ENCODE peak calls at places on chromosomes 7 and 10, in six cellular contexts. G is A549; B is IMR-90; F is CD8-positive, alpha-beta memory T cell; Z is ovary; P is transverse colon. Y is an unnamed sample.

GRCh38 chr7:17095001-17095574 is 203.4 kb upstream of the AHR start:
- DNase-seq in Z (no peak), G (peak; percentile 33), F (no peak), P (no peak), B (no peak), Y (no peak)

GRCh38 chr10:70910486-70911350 is 22.4 kb upstream of the PCBD1 start:
- DNase-seq in G (no peak), B (no peak), P (no peak), F (no peak), Z (peak; percentile 24), Y (peak; percentile 40)

GRCh38 chr10:85012305-85012704 is 683.9 kb downstream of the CCSER2 start:
- DNase-seq in P (no peak), G (no peak), B (no peak), Z (no peak), F (no peak), Y (no peak)

GRCh38 chr7:2978403-2978802 is 65.3 kb downstream of the CARD11 start:
- DNase-seq in P (peak; percentile 85), Z (no peak), B (no peak), F (peak; percentile 68), G (no peak), Y (peak; percentile 89)

GRCh38 chr7:74006451-74007259 is 21.3 kb upstream of the ELN start:
- DNase-seq in P (no peak), B (no peak), F (no peak), Z (no peak), G (no peak), Y (no peak)

GRCh38 chr10:79381804-79382221 is 34.5 kb downstream of the PPIF start:
- DNase-seq in Z (peak; percentile 80), G (peak; percentile 65), P (peak; percentile 71), B (peak; percentile 84), F (peak; percentile 46), Y (peak; percentile 65)

GRCh38 chr7:45574521-45575500 is 643 bp downstream of the ADCY1 start:
- DNase-seq in P (no peak), G (peak; percentile 48), Z (no peak), B (peak; percentile 49), F (no peak), Y (no peak)

GRCh38 chr7:73612598-73613269 is 11.6 kb downstream of the MLXIPL start:
- DNase-seq in B (peak; percentile 29), G (peak; percentile 98), P (peak; percentile 83), F (no peak), Z (no peak), Y (no peak)

GRCh38 chr10:4806534-4806933 is 19.5 kb upstream of the AKR1E2 start:
- DNase-seq in F (no peak), B (no peak), G (no peak), Z (no peak), P (no peak), Y (no peak)

GRCh38 chr10:4802711-4803487 is 23.1 kb upstream of the AKR1E2 start:
- DNase-seq in G (no peak), F (no peak), P (no peak), Z (no peak), B (no peak), Y (no peak)

GRCh38 chr10:4801405-4801804 is 24.6 kb upstream of the AKR1E2 start:
- DNase-seq in P (no peak), B (no peak), Z (no peak), F (no peak), G (no peak), Y (no peak)

GRCh38 chr10:4803822-4804221 is 22.2 kb upstream of the AKR1E2 start:
- DNase-seq in P (no peak), Z (no peak), F (no peak), G (no peak), B (no peak), Y (no peak)

DNA sequence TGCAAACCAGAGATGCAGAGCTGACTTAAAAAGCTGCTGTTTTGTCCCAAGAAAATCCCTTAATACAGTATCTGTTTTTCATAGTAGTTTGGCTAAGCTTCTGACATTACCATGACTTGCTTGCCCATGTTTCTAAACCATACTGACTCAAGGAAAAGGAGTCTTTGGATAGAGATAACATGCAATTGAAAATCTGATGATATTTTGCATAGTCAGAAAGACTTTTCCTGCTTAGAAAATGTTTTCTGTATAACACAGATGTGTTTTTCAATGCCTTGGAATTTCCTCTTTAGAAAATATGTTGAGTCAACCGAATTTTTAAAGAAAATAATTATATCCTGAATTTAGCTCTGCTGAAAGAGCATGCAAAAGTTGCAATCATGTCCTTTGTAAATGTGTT is 21.5 kb upstream of the AKR1E2 start:
- DNase-seq in B (peak; percentile 75), F (no peak), P (no peak), G (no peak), Z (no peak), Y (no peak)
- H3K4me3 ChIP-seq in B (no peak overlapping the region), F (no peak overlapping the region), P (no peak overlapping the region), G (no peak overlapping the region), Z (no peak overlapping the region), Y (no peak overlapping the region)

GRCh38 chr7:27203378-27203953 is 3.6 kb upstream of the HOXA13 start:
- DNase-seq in F (no peak), B (no peak), Z (no peak), G (no peak), P (no peak), Y (no peak)

GRCh38 chr7:27203964-27204594 is 4.2 kb upstream of the HOXA13 start:
- DNase-seq in B (no peak), Z (no peak), F (no peak), P (no peak), G (no peak), Y (no peak)

GRCh38 chr7:27204851-27205322 is 5.0 kb upstream of the HOXA13 start:
- DNase-seq in B (no peak), G (no peak), P (no peak), Z (no peak), F (no peak), Y (peak; percentile 64)

GRCh38 chr7:27207348-27207985 is 7.6 kb upstream of the HOXA13 start:
- DNase-seq in G (no peak), Z (no peak), F (no peak), P (no peak), B (no peak), Y (no peak)

DNA sequence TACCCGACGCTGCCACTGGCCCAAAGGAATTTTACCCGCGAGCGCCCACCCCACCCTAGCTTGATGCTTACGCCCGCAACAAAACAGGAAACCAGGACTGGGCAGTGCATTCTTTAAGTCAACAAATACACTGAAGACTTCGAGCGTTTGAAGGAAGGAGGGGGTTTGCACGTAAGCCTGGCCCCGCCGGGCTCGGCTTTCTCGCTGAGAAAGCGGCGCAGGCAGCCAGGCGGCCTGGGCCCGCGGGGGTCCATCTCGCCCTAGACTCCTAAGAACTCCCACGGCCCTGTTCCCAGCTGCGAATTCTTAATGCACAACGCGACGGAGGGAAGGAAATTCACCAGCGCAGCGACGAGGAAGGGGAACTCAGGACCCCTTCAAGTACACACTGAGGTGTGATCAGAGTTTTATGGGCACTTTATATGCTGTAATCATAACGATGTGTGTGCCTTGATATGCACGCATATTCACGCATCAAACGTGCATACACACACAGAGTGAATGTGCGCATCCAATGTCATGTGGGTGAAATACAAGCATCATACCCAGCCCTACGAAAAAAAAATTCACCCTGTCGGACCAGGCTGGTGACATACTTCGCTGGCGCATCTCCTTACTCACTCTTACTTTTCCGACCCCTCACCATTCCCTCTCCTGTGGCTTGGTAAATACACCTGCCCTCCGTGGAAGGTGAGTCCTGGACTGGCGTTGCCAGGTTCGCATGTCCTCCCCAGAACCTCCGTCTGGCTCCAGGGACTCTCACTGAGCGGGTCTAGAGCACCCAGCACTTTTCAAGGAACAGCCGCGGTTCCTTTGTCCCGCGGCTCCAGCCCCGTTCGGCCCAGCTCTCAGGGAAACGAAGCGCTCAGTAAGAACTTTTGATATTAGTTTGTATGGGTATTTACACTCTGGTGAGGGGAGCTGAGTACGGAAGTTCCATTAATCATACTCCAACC is 5.7 kb upstream of the HOXA13 start:
- DNase-seq in Z (no peak), G (no peak), F (no peak), P (no peak), B (no peak), Y (peak; percentile 48)
- H3K4me1 ChIP-seq in Z (peaks cover 4% of the 10 kb centered on the region), G (peaks cover 11% of the 10 kb centered on the region), F (peaks cover 17% of the 10 kb centered on the region), P (peaks cover 34% of the 10 kb centered on the region), B (peaks cover 2% of the 10 kb centered on the region), Y (peaks cover 22% of the 10 kb centered on the region)

GRCh38 chr7:7567898-7568531 is 1.3 kb downstream of the MIOS start:
- DNase-seq in F (no peak), G (no peak), Z (no peak), B (no peak), P (no peak), Y (no peak)

GRCh38 chr7:7569615-7570014 is 2.9 kb downstream of the MIOS start:
- DNase-seq in B (no peak), F (no peak), P (no peak), G (no peak), Z (no peak), Y (no peak)

GRCh38 chr7:7570584-7570983 is 3.9 kb downstream of the MIOS start:
- DNase-seq in B (no peak), F (no peak), P (no peak), Z (no peak), G (no peak), Y (no peak)

GRCh38 chr7:7568553-7568952 is 1.9 kb downstream of the MIOS start:
- DNase-seq in F (no peak), P (no peak), G (no peak), Z (no peak), B (no peak), Y (no peak)

DNA sequence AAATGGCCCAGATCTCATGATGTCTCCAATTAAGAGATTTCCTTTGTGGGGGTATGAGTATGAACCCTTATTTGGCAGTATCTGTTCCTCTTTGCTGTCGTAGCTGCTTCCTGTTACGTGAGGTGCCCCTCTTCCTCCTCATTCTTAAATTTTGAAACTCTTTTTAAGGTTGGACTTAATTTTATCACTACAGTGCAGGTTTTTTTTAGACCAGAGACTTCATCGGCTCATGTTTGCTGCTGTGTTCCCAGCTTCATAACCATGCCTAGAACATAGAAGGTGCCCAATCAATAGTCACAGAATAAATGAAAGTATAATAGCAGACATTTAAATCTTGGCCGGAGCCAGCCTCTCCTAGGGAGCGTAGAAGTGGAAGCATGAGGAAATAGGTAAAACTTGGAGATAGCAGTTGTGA is 2.4 kb downstream of the MIOS start:
- DNase-seq in B (no peak), G (no peak), F (no peak), Z (no peak), P (no peak), Y (no peak)
- H3K4me3 ChIP-seq in B (no peak overlapping the region), G (no peak overlapping the region), F (peak overlapping the region; percentile 2), Z (no peak overlapping the region), P (no peak overlapping the region), Y (peak overlapping the region; percentile 23)

GRCh38 chr7:30165590-30165989 is 30.8 kb downstream of the MTURN start:
- DNase-seq in Z (no peak), F (no peak), P (no peak), G (no peak), B (no peak), Y (no peak)

GRCh38 chr7:30164567-30164966 is 29.8 kb downstream of the MTURN start:
- DNase-seq in G (peak; percentile 55), F (no peak), B (peak; percentile 54), P (no peak), Z (no peak), Y (no peak)

GRCh38 chr7:30162133-30162532 is 27.3 kb downstream of the MTURN start:
- DNase-seq in Z (no peak), P (no peak), G (no peak), F (no peak), B (no peak), Y (no peak)

GRCh38 chr7:30162622-30163124 is 27.9 kb downstream of the MTURN start:
- DNase-seq in B (peak; percentile 59), P (no peak), Z (no peak), F (no peak), G (peak; percentile 15), Y (no peak)

DNA sequence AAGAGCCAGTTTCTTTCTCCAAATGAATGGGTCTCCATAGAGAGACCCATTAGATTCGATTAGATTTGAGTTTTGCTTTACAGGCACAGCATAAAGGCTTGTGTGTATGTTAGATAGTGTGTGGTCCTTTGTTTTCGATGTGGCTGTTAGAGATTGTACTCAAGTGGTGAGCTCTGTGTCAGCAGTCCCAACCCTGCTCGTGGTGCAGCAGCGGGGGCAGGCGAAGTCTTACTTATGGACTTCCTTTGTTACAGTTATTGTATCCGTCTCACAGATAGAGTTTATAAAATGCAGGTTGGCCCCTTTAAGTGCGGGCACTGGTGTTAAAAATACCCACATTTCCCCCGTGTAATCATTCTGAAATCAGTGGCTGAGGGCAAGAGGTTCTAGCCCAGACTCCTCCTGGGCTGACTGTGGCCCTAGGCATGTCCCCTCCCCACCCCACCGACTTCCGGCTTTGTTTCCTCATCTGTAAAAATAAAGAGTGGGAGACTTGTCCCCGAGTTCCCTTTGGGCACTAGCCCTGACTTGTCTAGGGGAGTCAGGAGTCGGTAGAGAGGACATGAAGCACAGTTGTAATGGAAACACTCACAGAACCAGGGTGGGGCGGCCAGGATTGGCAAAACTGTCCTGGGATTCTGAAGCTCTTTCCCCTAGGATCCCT is 28.6 kb downstream of the MTURN start:
- DNase-seq in F (peak; percentile 58), G (no peak), P (no peak), B (no peak), Z (no peak), Y (no peak)
- H3K4me1 ChIP-seq in F (peaks cover 43% of the 10 kb centered on the region), G (peaks cover 22% of the 10 kb centered on the region), P (peaks cover 15% of the 10 kb centered on the region), B (peaks cover 2% of the 10 kb centered on the region), Z (peaks cover 8% of the 10 kb centered on the region), Y (peaks cover 43% of the 10 kb centered on the region)

Y was measured in upper lobe of right lung.